ENCODE peak calls at places on chromosomes 16 and 17, in six cellular contexts. N is fibroblast of mammary gland; J is substantia nigra; H is iPS DF 19.7; F is dermis microvascular lymphatic vessel endothelial cell; I is stimulated activated CD4-positive, alpha-beta T cell treated with anti-CD3 and anti-CD28 coated beads, Interleukin-15, amount 100 ng/mL, for 24 hours. Z is an unnamed sample.

GRCh38 chr17:17523001-17523713 is 27.0 kb upstream of the RASD1 start:
- DNase-seq in N (no peak), J (no peak), H (no peak), F (no peak), I (no peak), Z (no peak)

GRCh38 chr17:78375401-78376079 is 2.9 kb upstream of the PGS1 start:
- DNase-seq in N (peak), J (no peak), H (no peak), F (no peak), I (no peak), Z (no peak)

GRCh38 chr16:52191533-52192134 is 355.3 kb downstream of the TOX3 start:
- DNase-seq in N (peak), J (no peak), H (peak), F (peak), I (peak), Z (peak)

GRCh38 chr16:77888786-77889185 is 100.4 kb downstream of the VAT1L start:
- DNase-seq in N (no peak), J (no peak), H (no peak), F (no peak), I (no peak), Z (no peak)

GRCh38 chr16:608019-608418 is 18.2 kb downstream of the RAB40C start:
- DNase-seq in N (no peak), J (no peak), H (no peak), F (no peak), I (peak), Z (no peak)

GRCh38 chr17:49486012-49486641 is 9.0 kb upstream of the NGFR start:
- DNase-seq in N (no peak), J (no peak), H (peak), F (no peak), I (no peak), Z (no peak)

GRCh38 chr16:71923941-71924690 is 28.8 kb downstream of the IST1 start:
- DNase-seq in N (peak), J (no peak), H (no peak), F (no peak), I (no peak), Z (no peak)

GRCh38 chr17:59470624-59471297 is 94.6 kb upstream of the DHX40 start:
- DNase-seq in N (no peak), J (no peak), H (no peak), F (no peak), I (no peak), Z (no peak)

GRCh38 chr16:21160276-21160675 is 1.8 kb downstream of the LDAF1 start:
- DNase-seq in N (no peak), J (no peak), H (no peak), F (no peak), I (no peak), Z (no peak)

GRCh38 chr17:68346448-68346847 is 55.2 kb downstream of the ARSG start:
- DNase-seq in N (no peak), J (no peak), H (no peak), F (no peak), I (peak), Z (no peak)

GRCh38 chr17:72576289-72576759 is 455.5 kb downstream of the SOX9 start:
- DNase-seq in N (no peak), J (no peak), H (no peak), F (no peak), I (no peak), Z (no peak)

GRCh38 chr16:21654881-21655280 is 2.5 kb upstream of the IGSF6 start:
- DNase-seq in N (no peak), J (no peak), H (no peak), F (no peak), I (no peak), Z (no peak)

GRCh38 chr16:88651276-88651988 is 579 bp upstream of the CYBA start:
- DNase-seq in N (no peak), J (no peak), H (no peak), F (peak), I (peak), Z (no peak)

GRCh38 chr17:10318540-10318939 is 54.3 kb downstream of the MYH13 start:
- DNase-seq in N (no peak), J (no peak), H (no peak), F (no peak), I (no peak), Z (no peak)

GRCh38 chr17:60435244-60436170 is 13.2 kb downstream of the CHCT1 start:
- DNase-seq in N (peak), J (peak), H (no peak), F (peak), I (peak), Z (peak)

GRCh38 chr17:74749262-74750038 is 1.0 kb downstream of the NHERF1 start:
- DNase-seq in N (no peak), J (no peak), H (no peak), F (no peak), I (peak), Z (no peak)

GRCh38 chr17:155576-155975 is 18.2 kb downstream of the SCGB1C2 start:
- DNase-seq in N (no peak), J (no peak), H (no peak), F (no peak), I (no peak), Z (no peak)

GRCh38 chr17:45090711-45091110 is 29.6 kb downstream of the NMT1 start:
- DNase-seq in N (no peak), J (no peak), H (peak), F (no peak), I (no peak), Z (no peak)

Z was measured in progenitor cell of endocrine pancreas.